ENCODE peak calls at places on chromosomes 16 and 17, in six cellular contexts. K, F, Q, W, Y and Z are unnamed samples. For H3K4me1 and H3K27me3, the result is how much of the 10 kb centered on the place peaks cover.

GRCh38 chr17:2089021-2089422 is 34.1 kb downstream of the HIC1 start:
- DNase-seq in K (no peak), F (no peak), Q (no peak), W (no peak), Y (no peak), Z (no peak)

GRCh38 chr16:53999123-53999522 is 287.5 kb downstream of the IRX3 start:
- DNase-seq in K (no peak), F (no peak), Q (no peak), W (no peak), Y (no peak), Z (no peak)

GRCh38 chr17:56785396-56785795 is 48.3 kb downstream of the C17orf67 start:
- DNase-seq in K (no peak), F (no peak), Q (no peak), W (no peak), Y (no peak), Z (no peak)

GRCh38 chr17:65055708-65056638 is 567 bp downstream of the GNA13 start:
- DNase-seq in K (no peak), F (peak), Q (peak), W (peak), Y (peak), Z (peak)

GRCh38 chr17:44133918-44134476 is 7.7 kb upstream of the HROB start:
- DNase-seq in K (no peak), F (no peak), Q (no peak), W (no peak), Y (no peak), Z (no peak)

GRCh38 chr16:56675685-56676210 is 6.1 kb downstream of the MT1H start:
- DNase-seq in K (no peak), F (no peak), Q (no peak), W (no peak), Y (no peak), Z (no peak)

GRCh38 chr16:75262104-75262799 is 10.8 kb upstream of the BCAR1 start:
- DNase-seq in K (no peak), F (peak), Q (peak), W (peak), Y (no peak), Z (no peak)

GRCh38 chr16:28212532-28212873 is 738 bp upstream of the XPO6 start:
- DNase-seq in K (no peak), F (no peak), Q (peak), W (no peak), Y (no peak), Z (no peak)

GRCh38 chr17:69246726-69247375 is 18.2 kb upstream of the ABCA10 start:
- DNase-seq in K (no peak), F (no peak), Q (no peak), W (no peak), Y (no peak), Z (no peak)

GRCh38 chr17:51046527-51047384 is 73.9 kb downstream of the SPAG9 start:
- DNase-seq in K (no peak), F (peak), Q (peak), W (no peak), Y (peak), Z (peak)

GRCh38 chr17:30005709-30006320 is 64.4 kb downstream of the EFCAB5 start:
- DNase-seq in K (no peak), F (no peak), Q (peak), W (no peak), Y (no peak), Z (no peak)

GRCh38 chr16:65760874-65761273 is 605.6 kb upstream of the CDH5 start:
- DNase-seq in K (no peak), F (no peak), Q (no peak), W (no peak), Y (no peak), Z (no peak)

GRCh38 chr16:79417465-79418093 is 183.0 kb downstream of the MAF start:
- DNase-seq in K (no peak), F (no peak), Q (no peak), W (no peak), Y (no peak), Z (no peak)

GRCh38 chr16:12017583-12017982 is 41.0 kb downstream of the SNX29 start:
- DNase-seq in K (no peak), F (no peak), Q (no peak), W (no peak), Y (no peak), Z (no peak)

GRCh38 chr16:1707193-1707790 is 1.3 kb downstream of the MAPK8IP3 start:
- DNase-seq in K (no peak), F (no peak), Q (peak), W (no peak), Y (no peak), Z (no peak)

GRCh38 chr17:74922172-74922571 is 883 bp downstream of the USH1G start:
- DNase-seq in K (no peak), F (no peak), Q (peak), W (no peak), Y (no peak), Z (no peak)

GRCh38 chr16:75628351-75628750 is 5.3 kb upstream of the ADAT1 start:
- DNase-seq in K (no peak), F (no peak), Q (no peak), W (no peak), Y (no peak), Z (no peak)

GRCh38 chr16:50635505-50636392 is 45.4 kb downstream of the SNX20 start:
- DNase-seq in K (no peak), F (no peak), Q (no peak), W (no peak), Y (no peak), Z (no peak)

GRCh38 chr17:47239663-47240374 is 13.8 kb upstream of the ITGB3 start:
- DNase-seq in K (no peak), F (peak), Q (peak), W (peak), Y (peak), Z (no peak)

GRCh38 chr16:87064731-87065720 is 252.2 kb downstream of the C16orf95 start:
- DNase-seq in K (no peak), F (no peak), Q (no peak), W (peak), Y (no peak), Z (no peak)

GRCh38 chr16:3020604-3021448 is 658 bp downstream of the TNFRSF12A start:
- DNase-seq in K (no peak), F (peak), Q (peak), W (peak), Y (peak), Z (no peak)

GRCh38 chr16:66120656-66121055 is 245.8 kb upstream of the CDH5 start:
- DNase-seq in K (no peak), F (no peak), Q (no peak), W (no peak), Y (no peak), Z (no peak)

DNA sequence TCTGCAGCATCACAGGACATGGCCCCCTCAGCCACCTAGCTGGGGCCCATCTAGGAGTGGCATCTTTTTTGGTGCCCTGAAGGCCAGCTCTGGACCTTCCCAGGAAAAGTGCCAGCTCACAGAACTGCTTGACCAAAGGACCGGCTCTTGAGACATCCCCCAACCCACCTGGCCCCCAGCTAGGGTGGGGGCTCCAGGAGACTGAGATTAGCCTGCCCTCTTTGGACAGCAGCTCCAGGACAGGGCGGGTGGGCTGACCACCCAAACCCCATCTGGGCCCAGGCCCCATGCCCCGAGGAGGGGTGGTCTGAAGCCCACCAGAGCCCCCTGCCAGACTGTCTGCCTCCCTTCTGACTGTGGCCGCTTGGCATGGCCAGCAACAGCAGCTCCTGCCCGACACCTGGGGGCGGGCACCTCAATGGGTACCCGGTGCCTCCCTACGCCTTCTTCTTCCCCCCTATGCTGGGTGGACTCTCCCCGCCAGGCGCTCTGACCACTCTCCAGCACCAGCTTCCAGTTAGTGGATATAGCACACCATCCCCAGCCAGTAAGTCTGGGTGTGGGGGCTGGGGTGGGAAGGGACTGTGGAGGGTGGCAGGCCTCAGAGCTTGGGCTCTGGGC is 22.0 kb downstream of the RARA start:
- DNase-seq in K (no peak), F (no peak), Q (no peak), W (no peak), Y (no peak), Z (no peak)
- H3K4me1 ChIP-seq in K (half or more), F (half or more), Q (half or more), W (half or more), Y (half or more), Z (half or more)

GRCh38 chr17:7856081-7856791 is 1.1 kb downstream of the NAA38 start:
- DNase-seq in K (no peak), F (no peak), Q (peak), W (peak), Y (peak), Z (peak)
- TF ChIP-seq POLR2A in K (no peak), F (no peak), Q (no peak), W (no peak), Y (no peak), Z (no peak)

GRCh38 chr17:8076502-8077266 is 10.8 kb downstream of the ALOX12B start:
- DNase-seq in K (no peak), F (no peak), Q (no peak), W (no peak), Y (no peak), Z (no peak)
- H3K27me3 ChIP-seq in K (half or more), F (under half), Q (half or more), W (under half), Y (under half), Z (under half)

DNA sequence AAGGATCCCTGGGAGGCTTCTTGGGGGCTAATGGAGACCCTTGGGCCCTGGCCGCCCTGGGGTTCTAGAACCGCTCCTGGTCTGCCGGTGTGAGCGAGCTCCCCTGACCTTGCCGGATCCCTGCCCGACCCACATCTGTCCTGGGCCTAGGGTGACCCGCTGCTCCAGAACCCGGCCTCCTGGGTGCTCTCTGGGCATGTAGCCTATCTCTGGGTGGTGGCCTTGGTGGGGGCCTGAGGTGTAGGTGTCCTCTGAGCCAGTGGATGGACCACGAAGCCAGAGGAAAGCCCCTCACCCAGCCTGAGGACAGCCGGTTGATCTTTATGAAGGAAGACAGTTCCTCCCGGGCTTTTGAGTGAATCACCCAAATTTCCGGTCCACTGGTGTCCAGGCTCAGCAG is 10.7 kb upstream of the GSE1 start:
- DNase-seq in K (no peak), F (no peak), Q (no peak), W (no peak), Y (no peak), Z (no peak)
- H3K4me1 ChIP-seq in K (under half), F (under half), Q (under half), W (under half), Y (under half), Z (half or more)

DNA sequence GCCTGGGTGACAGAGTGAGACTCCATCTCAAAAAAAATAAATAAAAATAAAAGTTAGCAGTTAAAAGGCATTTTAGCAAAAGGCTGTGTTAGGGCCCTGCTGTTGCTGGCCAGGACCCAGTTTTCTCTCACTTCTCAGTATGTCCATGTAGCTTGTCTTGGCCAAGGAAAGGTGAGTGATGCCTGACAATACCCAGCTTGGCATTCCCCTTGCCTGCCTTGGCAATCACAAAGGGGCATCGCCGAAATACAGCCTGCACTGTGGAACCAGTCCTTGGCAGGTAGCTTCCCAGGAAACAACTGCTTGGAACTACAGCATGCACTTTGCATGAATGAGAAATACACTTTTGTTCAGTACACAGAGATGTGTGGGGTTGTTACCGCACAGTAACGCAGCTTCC is 61.7 kb downstream of the DNAH17 start:
- DNase-seq in K (no peak), F (no peak), Q (no peak), W (no peak), Y (no peak), Z (no peak)
- TF ChIP-seq POLR2A in K (no peak), F (no peak), Q (no peak), W (no peak), Y (no peak), Z (no peak)

GRCh38 chr16:73046484-73047214 is 1.3 kb downstream of the ZFHX3 start:
- DNase-seq in K (no peak), F (no peak), Q (no peak), W (no peak), Y (no peak), Z (no peak)

GRCh38 chr16:73047536-73048291 is at the start of gene ZFHX3:
- DNase-seq in K (no peak), F (peak), Q (peak), W (peak), Y (peak), Z (no peak)

GRCh38 chr16:73049051-73049910 is 1.4 kb upstream of the ZFHX3 start:
- DNase-seq in K (no peak), F (no peak), Q (no peak), W (no peak), Y (no peak), Z (no peak)

GRCh38 chr16:73048292-73049050 is 543 bp upstream of the ZFHX3 start:
- DNase-seq in K (no peak), F (peak), Q (peak), W (peak), Y (no peak), Z (no peak)

DNA sequence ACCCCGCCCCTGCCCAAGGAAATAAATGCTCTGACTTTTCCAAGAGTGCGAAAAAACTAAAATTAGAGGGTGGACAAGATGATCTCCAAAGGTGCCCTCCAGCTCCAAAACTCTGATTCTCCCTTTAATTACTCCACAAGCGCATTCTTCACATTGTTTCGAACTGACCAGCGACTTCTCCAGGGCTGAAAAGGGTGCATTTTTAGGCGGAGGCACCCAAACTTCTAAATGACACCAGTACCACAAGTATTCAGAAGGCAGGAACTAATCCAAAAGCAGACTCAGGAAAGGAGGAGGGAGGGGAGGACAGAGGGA is 750 bp downstream of the ZFHX3 start:
- DNase-seq in K (no peak), F (no peak), Q (no peak), W (no peak), Y (no peak), Z (no peak)
- H3K27me3 ChIP-seq in K (under half), F (under half), Q (under half), W (under half), Y (under half), Z (under half)

GRCh38 chr17:7236808-7237207 is 2.4 kb downstream of the PHF23 start:
- DNase-seq in K (no peak), F (no peak), Q (no peak), W (no peak), Y (no peak), Z (no peak)
- H3K4me1 ChIP-seq in K (half or more), F (half or more), Q (half or more), W (under half), Y (under half), Z (half or more)

GRCh38 chr16:67165121-67166034 is 833 bp downstream of the HSF4 start:
- DNase-seq in K (no peak), F (no peak), Q (peak), W (no peak), Y (no peak), Z (no peak)

GRCh38 chr16:67167588-67167987 is 2.8 kb upstream of the NOL3 start:
- DNase-seq in K (no peak), F (no peak), Q (no peak), W (no peak), Y (no peak), Z (no peak)

GRCh38 chr16:67166883-67167168 is 2.3 kb downstream of the HSF4 start:
- DNase-seq in K (no peak), F (no peak), Q (no peak), W (no peak), Y (no peak), Z (no peak)

GRCh38 chr16:67164599-67165061 is at the start of gene HSF4:
- DNase-seq in K (no peak), F (peak), Q (peak), W (peak), Y (peak), Z (no peak)

GRCh38 chr16:67166035-67166882 is 1.7 kb downstream of the HSF4 start:
- DNase-seq in K (no peak), F (no peak), Q (no peak), W (no peak), Y (no peak), Z (no peak)
- TF ChIP-seq POLR2A in K (no peak), F (no peak), Q (no peak), W (no peak), Y (no peak), Z (no peak)

DNA sequence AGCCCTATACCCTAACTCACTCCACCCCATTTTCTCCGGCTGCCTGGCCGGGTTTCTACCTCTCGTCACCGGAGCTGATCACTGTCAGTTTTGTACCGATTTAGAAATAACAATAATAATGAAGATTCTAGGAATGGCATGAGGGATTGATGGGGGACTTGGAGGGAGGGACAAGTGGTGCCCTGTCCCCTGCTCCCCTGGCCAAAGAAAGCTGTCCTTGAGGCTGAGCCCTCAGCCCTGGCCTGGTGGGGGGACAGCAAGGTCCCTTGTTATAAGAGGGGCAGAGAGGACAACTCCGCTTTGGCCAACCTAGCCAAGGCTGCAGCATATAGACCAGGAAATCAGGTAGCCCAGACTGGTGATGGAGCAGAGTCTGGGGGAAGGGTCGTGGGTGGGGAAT is 10.5 kb downstream of the GAS2L2 start:
- DNase-seq in K (no peak), F (no peak), Q (no peak), W (no peak), Y (no peak), Z (no peak)
- H3K27me3 ChIP-seq in K (half or more), F (under half), Q (under half), W (under half), Y (under half), Z (under half)